ENCODE peak calls at places on chromosomes 6 and 20, in five cellular contexts. Z is CD8-positive, alpha-beta T cell; K is epithelial cell of esophagus; T is AG09309; G is GM10248. F is an unnamed sample.

GRCh38 chr6:51515052-51515402 is 572.4 kb downstream of the PKHD1 start:
- DNase-seq in T (no peak), K (peak), G (no peak), Z (no peak), F (no peak)

GRCh38 chr6:23269436-23269835 is 700.1 kb downstream of the HDGFL1 start:
- DNase-seq in T (peak), G (no peak), Z (no peak), K (peak), F (no peak)

GRCh38 chr20:50044353-50044960 is 61.7 kb downstream of the SNAI1 start:
- DNase-seq in Z (no peak), T (no peak), K (no peak), G (no peak), F (no peak)

GRCh38 chr6:67896476-67896875 is 738.6 kb upstream of the ADGRB3 start:
- DNase-seq in K (no peak), T (no peak), Z (no peak), G (no peak), F (no peak)

GRCh38 chr6:113893866-113894265 is 36.7 kb downstream of the MARCKS start:
- DNase-seq in T (peak), G (no peak), Z (no peak), K (peak), F (no peak)

GRCh38 chr6:71245265-71246049 is 43.2 kb upstream of the OGFRL1 start:
- DNase-seq in K (no peak), G (no peak), T (no peak), Z (no peak), F (no peak)

GRCh38 chr20:64080013-64080812 is at the start of gene OPRL1:
- DNase-seq in G (no peak), K (no peak), T (no peak), Z (no peak), F (no peak)

GRCh38 chr6:16746812-16747211 is 14.4 kb downstream of the ATXN1 start:
- DNase-seq in Z (no peak), K (no peak), G (no peak), T (no peak), F (no peak)

GRCh38 chr6:85802162-85802561 is 159.5 kb upstream of the SYNCRIP start:
- DNase-seq in Z (no peak), T (no peak), K (no peak), G (no peak), F (no peak)

GRCh38 chr20:33653218-33653899 is 8.8 kb upstream of the C20orf144 start:
- DNase-seq in K (peak), Z (peak), T (no peak), G (peak), F (peak)

GRCh38 chr20:54227751-54228150 is 19.9 kb downstream of the PFDN4 start:
- DNase-seq in G (no peak), Z (no peak), K (no peak), T (no peak), F (no peak)

GRCh38 chr6:111603648-111604047 is 2.0 kb downstream of the TRAF3IP2 start:
- DNase-seq in Z (no peak), K (peak), G (no peak), T (no peak), F (no peak)

GRCh38 chr20:53195882-53196610 is 223.9 kb downstream of the TSHZ2 start:
- DNase-seq in K (no peak), G (no peak), T (no peak), Z (no peak), F (no peak)

GRCh38 chr20:53202781-53203180 is 230.6 kb downstream of the TSHZ2 start:
- DNase-seq in Z (no peak), G (no peak), T (no peak), K (peak), F (no peak)

GRCh38 chr20:53205046-53205445 is 232.9 kb downstream of the TSHZ2 start:
- DNase-seq in G (no peak), T (no peak), Z (no peak), K (no peak), F (no peak)

GRCh38 chr20:53201588-53201987 is 229.4 kb downstream of the TSHZ2 start:
- DNase-seq in Z (no peak), T (no peak), G (no peak), K (no peak), F (no peak)
- TF ChIP-seq CTCF in Z (no peak), T (no peak), G (no peak), K (no peak), F (no peak)

GRCh38 chr20:39661833-39662232 is 699.7 kb downstream of the DHX35 start:
- DNase-seq in Z (no peak), K (peak), G (no peak), T (no peak), F (no peak)

GRCh38 chr20:39660965-39661364 is 698.8 kb downstream of the DHX35 start:
- DNase-seq in K (peak), G (no peak), Z (no peak), T (no peak), F (no peak)

GRCh38 chr20:39660251-39660650 is 698.1 kb downstream of the DHX35 start:
- DNase-seq in G (no peak), K (peak), T (no peak), Z (no peak), F (no peak)

GRCh38 chr20:39659010-39659409 is 696.9 kb downstream of the DHX35 start:
- DNase-seq in Z (no peak), K (no peak), G (no peak), T (no peak), F (no peak)
- TF ChIP-seq CTCF in Z (no peak), K (no peak), G (no peak), T (no peak), F (no peak)

DNA sequence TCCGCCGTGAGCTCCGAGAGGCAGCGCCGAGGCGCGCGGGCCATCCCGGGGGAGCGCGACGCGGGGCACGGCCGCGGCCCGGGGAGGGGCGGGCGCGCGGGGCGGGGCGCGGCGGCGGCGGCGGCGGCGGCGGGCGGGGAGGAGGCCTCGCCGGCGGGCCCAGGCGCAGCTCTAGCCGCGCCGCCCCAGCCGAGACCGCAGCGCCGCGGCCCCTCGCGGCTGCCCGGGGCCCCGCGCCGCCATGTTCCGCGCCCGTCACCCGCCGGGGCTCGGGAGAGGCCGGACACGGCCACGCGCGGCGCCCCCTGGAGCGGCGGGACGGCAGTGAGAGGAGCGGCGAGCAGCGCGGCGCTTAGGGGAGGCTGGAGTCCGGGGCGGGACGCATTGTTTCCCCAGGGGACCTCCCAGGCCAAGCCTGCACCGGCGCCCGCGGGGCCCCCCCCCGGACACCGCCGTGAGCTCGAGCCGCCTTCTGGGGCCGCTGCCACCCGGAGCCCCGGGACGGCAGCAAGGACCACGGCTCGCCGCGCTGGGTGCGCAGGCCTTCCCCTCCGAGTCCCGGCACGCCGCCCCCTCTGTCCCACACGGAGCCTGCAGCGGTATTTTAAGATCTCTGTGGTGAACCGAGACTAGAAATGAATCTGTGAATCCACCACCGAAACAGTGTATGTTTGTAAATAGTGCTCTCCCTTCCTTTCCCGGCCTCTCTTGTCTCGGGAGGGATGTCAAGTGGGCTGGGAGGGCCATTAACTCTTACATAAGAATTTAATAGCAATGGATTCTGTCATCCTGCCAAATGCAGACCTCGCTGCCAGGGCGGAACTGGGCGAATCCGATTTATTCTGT is at the start of gene KIF13A:
- DNase-seq in Z (peak), G (peak), K (peak), T (no peak), F (peak)
- TF ChIP-seq CTCF in Z (no peak), G (peak), K (no peak), T (no peak), F (peak)

GRCh38 chr6:8063762-8064637 is at the start of gene BLOC1S5:
- DNase-seq in T (peak), K (peak), G (peak), Z (peak), F (peak)
- TF ChIP-seq CTCF in T (no peak), K (no peak), G (peak), Z (no peak), F (no peak)

DNA sequence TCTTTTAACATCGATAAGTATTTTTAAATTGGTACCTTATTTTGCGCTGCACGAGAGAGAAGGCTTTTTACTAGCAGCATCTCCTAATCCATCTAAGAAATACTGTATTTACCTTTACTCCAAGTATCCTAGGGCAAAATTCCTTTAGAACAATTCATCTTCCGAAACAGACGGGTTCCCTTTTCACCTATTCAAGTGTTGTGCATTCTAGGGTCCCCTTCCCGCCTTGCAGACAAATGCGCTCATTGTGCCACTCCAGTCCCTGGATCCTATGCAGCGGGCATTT is 735 bp upstream of the SCAF8 start:
- DNase-seq in G (no peak), K (peak), T (no peak), Z (no peak), F (no peak)
- TF ChIP-seq CTCF in G (no peak), K (no peak), T (no peak), Z (no peak), F (no peak)

F was measured in GM13977.